ENCODE peak calls at places on chromosomes 2 and 18, in four cellular contexts. V is HL-60, Z is K562, P is GM12878. N is an unnamed sample.

GRCh38 chr2:14773696-14774095 is 141.2 kb downstream of the LRATD1 start:
- DNase-seq in V (no peak), Z (no peak), P (no peak), N (no peak)

GRCh38 chr2:174748948-174749347 is 15.3 kb downstream of the CHRNA1 start:
- DNase-seq in V (peak), P (no peak), Z (peak), N (no peak)

GRCh38 chr2:221276033-221276432 is 296.1 kb downstream of the EPHA4 start:
- DNase-seq in Z (no peak), P (no peak), V (no peak), N (no peak)

GRCh38 chr2:205171541-205171940 is 510.8 kb upstream of the NRP2 start:
- DNase-seq in P (no peak), Z (no peak), V (no peak), N (no peak)

GRCh38 chr18:54119524-54120019 is 104.9 kb downstream of the MBD2 start:
- DNase-seq in Z (peak), P (peak), V (peak), N (no peak)

GRCh38 chr2:236608710-236609109 is 39.1 kb downstream of the ACKR3 start:
- DNase-seq in V (no peak), P (no peak), Z (no peak), N (no peak)

GRCh38 chr2:73939419-73939818 is 12.7 kb downstream of the DGUOK start:
- DNase-seq in P (no peak), V (no peak), Z (no peak), N (no peak)

GRCh38 chr18:13915391-13915790 is at the start of gene MC2R:
- DNase-seq in P (no peak), Z (no peak), V (no peak), N (no peak)

GRCh38 chr2:37456479-37456878 is 112.0 kb downstream of the QPCT start:
- DNase-seq in Z (no peak), V (no peak), P (no peak), N (no peak)

GRCh38 chr2:63590621-63591408 is 2.1 kb downstream of the MDH1 start:
- DNase-seq in P (peak), Z (peak), V (peak), N (no peak)

GRCh38 chr18:32018331-32019250 is at the start of gene RNF125:
- DNase-seq in V (peak), P (peak), Z (peak), N (peak)

GRCh38 chr2:157261199-157261782 is 3.8 kb downstream of the GALNT5 start:
- DNase-seq in V (no peak), Z (peak), P (no peak), N (no peak)

GRCh38 chr2:134919360-134920210 is 963 bp downstream of the CCNT2 start:
- DNase-seq in Z (no peak), V (no peak), P (no peak), N (no peak)

GRCh38 chr2:234950730-234951385 is 959 bp upstream of the SH3BP4 start:
- DNase-seq in V (no peak), Z (no peak), P (no peak), N (no peak)

GRCh38 chr2:207341816-207342215 is 176.1 kb upstream of the KLF7 start:
- DNase-seq in P (no peak), V (no peak), Z (no peak), N (no peak)

GRCh38 chr2:180205616-180206271 is 198.6 kb upstream of the CWC22 start:
- DNase-seq in V (no peak), P (no peak), Z (no peak), N (no peak)

GRCh38 chr2:9385841-9386240 is 37.5 kb downstream of the ITGB1BP1 start:
- DNase-seq in V (no peak), Z (no peak), P (no peak), N (no peak)

GRCh38 chr2:173854141-173854540 is 111.0 kb downstream of the SP3 start:
- DNase-seq in Z (no peak), V (no peak), P (no peak), N (no peak)

GRCh38 chr2:86675611-86676015 is 44.5 kb upstream of the RMND5A start:
- DNase-seq in V (no peak), P (no peak), Z (no peak), N (no peak)

GRCh38 chr2:233064526-233065199 is 4.5 kb downstream of the INPP5D start:
- DNase-seq in V (no peak), Z (no peak), P (no peak), N (no peak)

GRCh38 chr2:174263989-174264388 is 15.7 kb upstream of the OLA1 start:
- DNase-seq in Z (no peak), V (no peak), P (no peak), N (no peak)

GRCh38 chr2:177525351-177525750 is 132.8 kb downstream of the AGPS start:
- DNase-seq in V (no peak), Z (no peak), P (no peak), N (no peak)

GRCh38 chr2:9463698-9464034 is 10.7 kb upstream of the IAH1 start:
- DNase-seq in V (peak), Z (no peak), P (no peak), N (no peak)

GRCh38 chr18:48639772-48640432 is 101.1 kb downstream of the CTIF start:
- DNase-seq in Z (peak), P (no peak), V (no peak), N (peak)

GRCh38 chr2:226447896-226448295 is 351.7 kb downstream of the IRS1 start:
- DNase-seq in P (no peak), V (no peak), Z (no peak), N (no peak)

GRCh38 chr2:61205132-61205531 is 43.1 kb downstream of the C2orf74 start:
- DNase-seq in P (no peak), Z (no peak), V (no peak), N (no peak)

GRCh38 chr18:39311111-39311712 is 1745.6 kb upstream of the CELF4 start:
- DNase-seq in P (no peak), V (no peak), Z (no peak), N (no peak)

GRCh38 chr2:234788841-234789240 is 163.0 kb upstream of the SH3BP4 start:
- DNase-seq in V (no peak), Z (no peak), P (no peak), N (no peak)

GRCh38 chr2:237978058-237978712 is 11.4 kb downstream of the UBE2F start:
- DNase-seq in V (no peak), P (no peak), Z (peak), N (no peak)

GRCh38 chr2:239661334-239662312 is 260.8 kb upstream of the HDAC4 start:
- DNase-seq in Z (no peak), P (no peak), V (no peak), N (no peak)
- TF ChIP-seq POLR2AphosphoS5 in Z (no peak), P (no peak), V (no peak), N (no peak)

GRCh38 chr2:122096788-122097187 is 341.3 kb downstream of the TSN start:
- DNase-seq in P (no peak), V (no peak), Z (no peak), N (no peak)
- TF ChIP-seq SPI1 in P (no peak), V (no peak), Z (no peak), N (no peak)

GRCh38 chr2:239363946-239364637 is 36.7 kb downstream of the HDAC4 start:
- DNase-seq in V (no peak), P (no peak), Z (no peak), N (no peak)
- TF ChIP-seq POLR2AphosphoS5 in V (no peak), P (no peak), Z (no peak), N (no peak)

GRCh38 chr2:241702405-241703127 is 727 bp downstream of the ING5 start:
- DNase-seq in Z (peak), P (peak), V (peak), N (peak)
- TF ChIP-seq SPI1 in Z (no peak), P (no peak), V (no peak), N (no peak)

GRCh38 chr2:176391020-176391419 is 121.8 kb downstream of the MTX2 start:
- DNase-seq in Z (no peak), P (no peak), V (no peak), N (no peak)
- TF ChIP-seq POLR2AphosphoS5 in Z (no peak), P (no peak), V (no peak), N (no peak)

GRCh38 chr18:9348766-9349165 is 14.2 kb downstream of the TWSG1 start:
- DNase-seq in P (no peak), Z (no peak), V (no peak), N (no peak)

GRCh38 chr18:9356969-9357368 is 22.4 kb downstream of the TWSG1 start:
- DNase-seq in Z (no peak), P (no peak), V (no peak), N (no peak)

GRCh38 chr18:9353596-9353995 is 19.0 kb downstream of the TWSG1 start:
- DNase-seq in P (peak), Z (no peak), V (no peak), N (peak)

DNA sequence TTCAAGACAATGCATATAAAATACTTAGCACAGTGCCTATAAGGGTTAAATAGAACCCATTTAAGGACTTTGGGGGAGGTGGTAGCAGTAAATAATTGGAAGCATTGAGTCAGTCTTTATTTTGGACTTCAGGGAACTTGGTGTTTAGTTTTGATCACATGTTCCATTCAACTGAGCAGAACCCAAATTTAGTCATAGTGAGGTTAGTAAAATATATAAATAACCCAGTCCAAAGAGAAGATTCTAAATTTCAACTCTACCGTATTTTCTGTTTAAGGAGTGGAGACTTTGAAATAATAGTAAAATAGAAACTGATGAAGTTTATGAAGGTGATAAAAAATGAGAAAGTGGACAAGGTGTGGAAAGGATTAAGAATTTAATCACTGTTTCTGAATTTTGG is 19.7 kb downstream of the TWSG1 start:
- DNase-seq in Z (no peak), P (peak), V (no peak), N (no peak)
- TF ChIP-seq SPI1 in Z (no peak), P (no peak), V (no peak), N (no peak)

GRCh38 chr2:230739961-230740360 is 27.3 kb downstream of the CAB39 start:
- DNase-seq in V (no peak), Z (no peak), P (no peak), N (no peak)

GRCh38 chr2:230738924-230739323 is 26.3 kb downstream of the CAB39 start:
- DNase-seq in Z (no peak), V (no peak), P (no peak), N (no peak)

GRCh38 chr2:230735884-230736283 is 23.2 kb downstream of the CAB39 start:
- DNase-seq in V (no peak), Z (no peak), P (no peak), N (no peak)

GRCh38 chr2:230738391-230738811 is 25.8 kb downstream of the CAB39 start:
- DNase-seq in Z (no peak), V (no peak), P (no peak), N (no peak)

DNA sequence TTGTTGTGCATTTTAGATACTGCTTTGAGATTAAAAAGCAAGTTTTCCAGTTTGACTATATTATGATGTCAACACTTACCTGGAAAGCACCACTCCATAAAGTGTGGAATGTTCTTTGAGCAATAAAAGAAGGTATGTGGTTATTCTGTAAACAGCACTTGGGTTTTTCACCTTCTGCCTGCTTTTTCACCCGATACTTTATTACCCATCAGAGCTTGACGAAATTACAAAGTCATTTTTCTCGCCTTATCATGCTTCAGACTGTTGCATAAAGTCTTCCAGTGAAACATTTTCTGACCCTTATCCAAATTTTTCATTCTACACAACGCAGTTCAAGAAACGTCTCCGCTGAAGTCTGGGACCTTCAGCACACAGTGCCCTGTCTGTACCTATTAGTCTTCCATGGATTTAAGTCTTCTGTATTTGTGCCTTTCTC is 25.2 kb downstream of the CAB39 start:
- DNase-seq in V (no peak), P (no peak), Z (no peak), N (no peak)
- TF ChIP-seq POLR2AphosphoS5 in V (no peak), P (no peak), Z (no peak), N (no peak)

GRCh38 chr2:16621348-16621747 is 44.3 kb downstream of the CYRIA start:
- DNase-seq in P (no peak), V (no peak), Z (no peak), N (no peak)

GRCh38 chr2:16623564-16624418 is 41.8 kb downstream of the CYRIA start:
- DNase-seq in Z (no peak), P (no peak), V (no peak), N (no peak)

GRCh38 chr2:16624419-16624745 is 41.3 kb downstream of the CYRIA start:
- DNase-seq in V (no peak), Z (no peak), P (no peak), N (no peak)

GRCh38 chr2:16622399-16622968 is 43.1 kb downstream of the CYRIA start:
- DNase-seq in V (no peak), P (no peak), Z (no peak), N (no peak)

DNA sequence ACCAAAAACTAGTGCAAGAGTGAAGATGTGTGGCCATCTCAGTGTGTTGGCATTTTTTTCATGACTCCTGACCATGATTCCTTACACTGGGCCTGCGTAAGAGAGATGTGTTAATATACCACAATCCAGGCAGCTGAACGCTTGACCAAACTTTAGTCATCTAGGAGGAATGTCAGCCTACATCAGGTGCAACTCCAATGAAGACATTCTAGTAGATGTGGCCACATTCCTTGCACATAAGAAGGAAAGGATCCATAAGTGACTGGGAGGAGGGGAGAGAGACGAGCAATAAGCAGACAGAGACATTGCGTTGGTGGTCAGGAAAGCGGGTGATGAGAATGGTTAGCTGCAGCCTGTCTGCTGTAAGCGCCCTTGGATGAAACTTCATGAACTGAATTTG is 42.6 kb downstream of the CYRIA start:
- DNase-seq in V (no peak), Z (no peak), P (no peak), N (no peak)
- TF ChIP-seq SPI1 in V (no peak), Z (no peak), P (no peak), N (no peak)